ENCODE peak calls at places on chromosomes 16 and 17, in nine cellular contexts. One of them, this sample, is unnamed.

GRCh38 chr17:67491009-67491677 is 114.1 kb downstream of the PITPNC1 start:
- DNase-seq in GM20000: no peak
- DNase-seq in endothelial cell of umbilical vein: peak
- DNase-seq in heart left ventricle: peak
- DNase-seq in esophagus squamous epithelium: no peak
- DNase-seq in endothelial cell: no peak
- DNase-seq in A549: peak
- DNase-seq in astrocyte of the spinal cord: peak
- DNase-seq in fibroblast of mammary gland: peak
- DNase-seq in this sample: peak

GRCh38 chr17:3012926-3013581 is 50.4 kb downstream of the OR1D5 start:
- DNase-seq in A549: peak
- DNase-seq in GM20000: peak
- DNase-seq in endothelial cell: peak
- DNase-seq in fibroblast of mammary gland: peak
- DNase-seq in heart left ventricle: peak
- DNase-seq in endothelial cell of umbilical vein: peak
- DNase-seq in astrocyte of the spinal cord: peak
- DNase-seq in esophagus squamous epithelium: no peak
- DNase-seq in this sample: peak

GRCh38 chr16:84703671-84704070 is 3.9 kb downstream of the USP10 start:
- DNase-seq in endothelial cell: no peak
- DNase-seq in heart left ventricle: no peak
- DNase-seq in GM20000: no peak
- DNase-seq in fibroblast of mammary gland: no peak
- DNase-seq in astrocyte of the spinal cord: no peak
- DNase-seq in esophagus squamous epithelium: no peak
- DNase-seq in endothelial cell of umbilical vein: no peak
- DNase-seq in A549: no peak
- DNase-seq in this sample: no peak

GRCh38 chr17:496761-497586 is 144.4 kb upstream of the RPH3AL start:
- DNase-seq in GM20000: peak
- DNase-seq in A549: no peak
- DNase-seq in fibroblast of mammary gland: peak
- DNase-seq in endothelial cell of umbilical vein: no peak
- DNase-seq in esophagus squamous epithelium: no peak
- DNase-seq in heart left ventricle: no peak
- DNase-seq in astrocyte of the spinal cord: no peak
- DNase-seq in endothelial cell: no peak
- DNase-seq in this sample: no peak

GRCh38 chr17:45345554-45346254 is 28.9 kb upstream of the MAP3K14 start:
- DNase-seq in A549: peak
- DNase-seq in endothelial cell of umbilical vein: peak
- DNase-seq in endothelial cell: no peak
- DNase-seq in astrocyte of the spinal cord: peak
- DNase-seq in heart left ventricle: peak
- DNase-seq in esophagus squamous epithelium: no peak
- DNase-seq in GM20000: no peak
- DNase-seq in fibroblast of mammary gland: peak
- DNase-seq in this sample: peak

GRCh38 chr16:68835970-68836369 is 7.4 kb upstream of the TANGO6 start:
- DNase-seq in A549: no peak
- DNase-seq in endothelial cell of umbilical vein: no peak
- DNase-seq in GM20000: no peak
- DNase-seq in esophagus squamous epithelium: no peak
- DNase-seq in endothelial cell: no peak
- DNase-seq in fibroblast of mammary gland: no peak
- DNase-seq in astrocyte of the spinal cord: no peak
- DNase-seq in heart left ventricle: no peak
- DNase-seq in this sample: no peak

GRCh38 chr17:73135774-73136173 is 29.0 kb upstream of the SSTR2 start:
- DNase-seq in GM20000: no peak
- DNase-seq in endothelial cell of umbilical vein: no peak
- DNase-seq in astrocyte of the spinal cord: no peak
- DNase-seq in endothelial cell: no peak
- DNase-seq in fibroblast of mammary gland: no peak
- DNase-seq in heart left ventricle: no peak
- DNase-seq in A549: no peak
- DNase-seq in esophagus squamous epithelium: no peak
- DNase-seq in this sample: no peak

GRCh38 chr17:44910231-44911106 is 4.8 kb downstream of the GFAP start:
- DNase-seq in endothelial cell of umbilical vein: no peak
- DNase-seq in esophagus squamous epithelium: no peak
- DNase-seq in heart left ventricle: no peak
- DNase-seq in fibroblast of mammary gland: no peak
- DNase-seq in endothelial cell: no peak
- DNase-seq in GM20000: no peak
- DNase-seq in A549: no peak
- DNase-seq in astrocyte of the spinal cord: no peak
- DNase-seq in this sample: no peak

GRCh38 chr16:10003486-10003885 is 178.7 kb downstream of the GRIN2A start:
- DNase-seq in esophagus squamous epithelium: no peak
- DNase-seq in astrocyte of the spinal cord: no peak
- DNase-seq in heart left ventricle: no peak
- DNase-seq in endothelial cell of umbilical vein: no peak
- DNase-seq in GM20000: no peak
- DNase-seq in fibroblast of mammary gland: peak
- DNase-seq in A549: no peak
- DNase-seq in endothelial cell: no peak
- DNase-seq in this sample: no peak

GRCh38 chr17:81511800-81512559 is 619 bp downstream of the ACTG1 start:
- DNase-seq in esophagus squamous epithelium: no peak
- DNase-seq in heart left ventricle: no peak
- DNase-seq in GM20000: no peak
- DNase-seq in endothelial cell: no peak
- DNase-seq in endothelial cell of umbilical vein: peak
- DNase-seq in astrocyte of the spinal cord: no peak
- DNase-seq in fibroblast of mammary gland: no peak
- DNase-seq in A549: peak
- DNase-seq in this sample: no peak

GRCh38 chr17:48835971-48836370 is 5.1 kb downstream of the CALCOCO2 start:
- DNase-seq in GM20000: no peak
- DNase-seq in A549: no peak
- DNase-seq in endothelial cell: no peak
- DNase-seq in fibroblast of mammary gland: no peak
- DNase-seq in heart left ventricle: no peak
- DNase-seq in esophagus squamous epithelium: no peak
- DNase-seq in astrocyte of the spinal cord: no peak
- DNase-seq in endothelial cell of umbilical vein: no peak
- DNase-seq in this sample: no peak

GRCh38 chr16:78669994-78670393 is 570.5 kb downstream of the WWOX start:
- DNase-seq in fibroblast of mammary gland: peak
- DNase-seq in heart left ventricle: peak
- DNase-seq in endothelial cell: no peak
- DNase-seq in GM20000: no peak
- DNase-seq in esophagus squamous epithelium: no peak
- DNase-seq in A549: no peak
- DNase-seq in astrocyte of the spinal cord: peak
- DNase-seq in endothelial cell of umbilical vein: no peak
- DNase-seq in this sample: no peak

GRCh38 chr17:17348872-17349723 is 45.9 kb downstream of the NT5M start:
- DNase-seq in fibroblast of mammary gland: no peak
- DNase-seq in heart left ventricle: no peak
- DNase-seq in astrocyte of the spinal cord: no peak
- DNase-seq in esophagus squamous epithelium: no peak
- DNase-seq in endothelial cell: no peak
- DNase-seq in A549: no peak
- DNase-seq in GM20000: no peak
- DNase-seq in endothelial cell of umbilical vein: no peak
- DNase-seq in this sample: no peak

GRCh38 chr16:16178455-16179162 is 44.7 kb downstream of the ABCC6 start:
- DNase-seq in endothelial cell of umbilical vein: no peak
- DNase-seq in endothelial cell: no peak
- DNase-seq in esophagus squamous epithelium: no peak
- DNase-seq in GM20000: no peak
- DNase-seq in A549: no peak
- DNase-seq in astrocyte of the spinal cord: no peak
- DNase-seq in fibroblast of mammary gland: no peak
- DNase-seq in heart left ventricle: no peak
- DNase-seq in this sample: no peak

GRCh38 chr17:61454095-61454931 is 2.1 kb downstream of the TBX4 start:
- DNase-seq in astrocyte of the spinal cord: peak
- DNase-seq in A549: no peak
- DNase-seq in heart left ventricle: no peak
- DNase-seq in esophagus squamous epithelium: no peak
- DNase-seq in endothelial cell: no peak
- DNase-seq in fibroblast of mammary gland: no peak
- DNase-seq in GM20000: no peak
- DNase-seq in endothelial cell of umbilical vein: no peak
- DNase-seq in this sample: no peak

GRCh38 chr17:70668276-70668937 is 499.1 kb downstream of the KCNJ2 start:
- DNase-seq in fibroblast of mammary gland: no peak
- DNase-seq in A549: no peak
- DNase-seq in endothelial cell: no peak
- DNase-seq in heart left ventricle: no peak
- DNase-seq in GM20000: no peak
- DNase-seq in endothelial cell of umbilical vein: no peak
- DNase-seq in esophagus squamous epithelium: no peak
- DNase-seq in astrocyte of the spinal cord: no peak
- DNase-seq in this sample: no peak

GRCh38 chr16:59698341-59698979 is 964.3 kb upstream of the GOT2 start:
- DNase-seq in esophagus squamous epithelium: no peak
- DNase-seq in fibroblast of mammary gland: peak
- DNase-seq in astrocyte of the spinal cord: peak
- DNase-seq in endothelial cell of umbilical vein: peak
- DNase-seq in endothelial cell: no peak
- DNase-seq in heart left ventricle: no peak
- DNase-seq in A549: no peak
- DNase-seq in GM20000: no peak
- DNase-seq in this sample: peak

GRCh38 chr17:42982266-42982665 is 1.9 kb downstream of the RUNDC1 start:
- DNase-seq in heart left ventricle: no peak
- DNase-seq in esophagus squamous epithelium: no peak
- DNase-seq in endothelial cell of umbilical vein: no peak
- DNase-seq in A549: no peak
- DNase-seq in GM20000: no peak
- DNase-seq in endothelial cell: no peak
- DNase-seq in fibroblast of mammary gland: no peak
- DNase-seq in astrocyte of the spinal cord: no peak
- DNase-seq in this sample: no peak

GRCh38 chr17:42984486-42984885 is 4.1 kb downstream of the RUNDC1 start:
- DNase-seq in fibroblast of mammary gland: no peak
- DNase-seq in astrocyte of the spinal cord: no peak
- DNase-seq in GM20000: no peak
- DNase-seq in esophagus squamous epithelium: no peak
- DNase-seq in endothelial cell of umbilical vein: peak
- DNase-seq in heart left ventricle: no peak
- DNase-seq in A549: no peak
- DNase-seq in endothelial cell: no peak
- DNase-seq in this sample: no peak

GRCh38 chr17:42979511-42980273 is at the start of gene PTGES3L:
- DNase-seq in heart left ventricle: peak
- DNase-seq in fibroblast of mammary gland: no peak
- DNase-seq in astrocyte of the spinal cord: peak
- DNase-seq in GM20000: peak
- DNase-seq in endothelial cell: peak
- DNase-seq in A549: peak
- DNase-seq in esophagus squamous epithelium: no peak
- DNase-seq in endothelial cell of umbilical vein: no peak
- DNase-seq in this sample: no peak

GRCh38 chr17:42980274-42980765 is at the start of gene RUNDC1:
- DNase-seq in GM20000: peak
- DNase-seq in heart left ventricle: peak
- DNase-seq in endothelial cell: peak
- DNase-seq in endothelial cell of umbilical vein: peak
- DNase-seq in esophagus squamous epithelium: peak
- DNase-seq in fibroblast of mammary gland: peak
- DNase-seq in A549: peak
- DNase-seq in astrocyte of the spinal cord: peak
- DNase-seq in this sample: peak

GRCh38 chr17:42980766-42981397 is 517 bp downstream of the RUNDC1 start:
- DNase-seq in endothelial cell of umbilical vein: peak
- DNase-seq in astrocyte of the spinal cord: peak
- DNase-seq in GM20000: peak
- DNase-seq in heart left ventricle: peak
- DNase-seq in endothelial cell: peak
- DNase-seq in esophagus squamous epithelium: no peak
- DNase-seq in fibroblast of mammary gland: peak
- DNase-seq in A549: peak
- DNase-seq in this sample: no peak
- TF ChIP-seq CTCF in endothelial cell of umbilical vein: no peak
- TF ChIP-seq CTCF in astrocyte of the spinal cord: no peak
- TF ChIP-seq CTCF in GM20000: no peak
- TF ChIP-seq CTCF in heart left ventricle: no peak
- TF ChIP-seq CTCF in endothelial cell: no peak
- TF ChIP-seq CTCF in esophagus squamous epithelium: peak
- TF ChIP-seq CTCF in fibroblast of mammary gland: no peak
- TF ChIP-seq CTCF in A549: peak
- TF ChIP-seq CTCF in this sample: no peak

GRCh38 chr17:22469941-22470340 is 777.6 kb downstream of the KCNJ18 start:
- DNase-seq in A549: no peak
- DNase-seq in fibroblast of mammary gland: no peak
- DNase-seq in endothelial cell of umbilical vein: no peak
- DNase-seq in GM20000: no peak
- DNase-seq in esophagus squamous epithelium: no peak
- DNase-seq in endothelial cell: no peak
- DNase-seq in astrocyte of the spinal cord: no peak
- DNase-seq in heart left ventricle: no peak
- DNase-seq in this sample: no peak
- TF ChIP-seq CTCF in A549: no peak
- TF ChIP-seq CTCF in fibroblast of mammary gland: no peak
- TF ChIP-seq CTCF in endothelial cell of umbilical vein: no peak
- TF ChIP-seq CTCF in GM20000: no peak
- TF ChIP-seq CTCF in esophagus squamous epithelium: no peak
- TF ChIP-seq CTCF in endothelial cell: no peak
- TF ChIP-seq CTCF in astrocyte of the spinal cord: no peak
- TF ChIP-seq CTCF in heart left ventricle: no peak
- TF ChIP-seq CTCF in this sample: no peak

GRCh38 chr17:10058924-10059683 is 139.3 kb downstream of the GAS7 start:
- DNase-seq in heart left ventricle: no peak
- DNase-seq in astrocyte of the spinal cord: no peak
- DNase-seq in fibroblast of mammary gland: peak
- DNase-seq in GM20000: peak
- DNase-seq in esophagus squamous epithelium: no peak
- DNase-seq in endothelial cell of umbilical vein: no peak
- DNase-seq in A549: no peak
- DNase-seq in endothelial cell: no peak
- DNase-seq in this sample: no peak
- TF ChIP-seq CTCF in heart left ventricle: no peak
- TF ChIP-seq CTCF in astrocyte of the spinal cord: no peak
- TF ChIP-seq CTCF in fibroblast of mammary gland: no peak
- TF ChIP-seq CTCF in GM20000: no peak
- TF ChIP-seq CTCF in esophagus squamous epithelium: no peak
- TF ChIP-seq CTCF in endothelial cell of umbilical vein: no peak
- TF ChIP-seq CTCF in A549: no peak
- TF ChIP-seq CTCF in endothelial cell: no peak
- TF ChIP-seq CTCF in this sample: no peak

DNA sequence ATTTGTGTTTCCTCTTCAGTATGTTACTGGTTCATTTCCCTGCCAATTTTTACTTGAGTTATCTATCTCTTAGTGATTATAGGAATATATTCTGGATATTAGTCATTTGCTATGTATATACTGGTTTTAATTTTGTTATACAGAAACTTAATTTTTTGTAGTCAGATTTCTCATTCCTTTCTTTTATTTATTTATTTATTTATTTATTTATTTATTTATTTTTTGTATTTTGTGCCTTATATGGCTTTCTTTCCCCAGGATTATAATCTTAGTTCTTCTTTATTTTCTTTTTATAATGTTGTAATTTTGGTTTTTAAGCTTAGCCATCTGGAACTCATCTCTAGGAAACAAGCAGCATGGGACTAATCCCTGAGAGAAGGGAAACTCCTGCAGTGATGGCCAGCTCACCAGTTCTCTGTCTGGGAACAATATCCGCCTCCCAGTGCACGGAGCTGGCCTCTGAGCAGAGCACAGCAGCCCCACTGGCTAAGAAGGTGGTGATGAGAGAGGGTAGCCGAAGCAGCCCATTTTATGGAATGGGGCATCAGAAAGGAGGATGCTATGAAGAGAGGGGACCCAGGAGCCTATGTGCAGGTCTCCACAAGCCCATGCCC is 54.5 kb upstream of the ADORA2B start:
- DNase-seq in A549: no peak
- DNase-seq in endothelial cell of umbilical vein: no peak
- DNase-seq in esophagus squamous epithelium: no peak
- DNase-seq in endothelial cell: no peak
- DNase-seq in fibroblast of mammary gland: no peak
- DNase-seq in GM20000: no peak
- DNase-seq in astrocyte of the spinal cord: no peak
- DNase-seq in heart left ventricle: no peak
- DNase-seq in this sample: no peak
- TF ChIP-seq CTCF in A549: no peak
- TF ChIP-seq CTCF in endothelial cell of umbilical vein: no peak
- TF ChIP-seq CTCF in esophagus squamous epithelium: no peak
- TF ChIP-seq CTCF in endothelial cell: no peak
- TF ChIP-seq CTCF in fibroblast of mammary gland: no peak
- TF ChIP-seq CTCF in GM20000: no peak
- TF ChIP-seq CTCF in astrocyte of the spinal cord: no peak
- TF ChIP-seq CTCF in heart left ventricle: no peak
- TF ChIP-seq CTCF in this sample: no peak